ENCODE peak calls at places on chromosomes 11 and 22, in five cellular contexts. One of them, this sample, is unnamed.

GRCh38 chr22:22752556-22753477 is 108.4 kb downstream of the GGTLC2 start:
- DNase-seq in neural crest cell: no peak
- DNase-seq in MM.1S: peak
- DNase-seq in choroid plexus epithelial cell: peak
- DNase-seq in suprapubic skin: peak
- DNase-seq in this sample: no peak

GRCh38 chr11:66892926-66893325 is 36.1 kb downstream of the LRFN4 start:
- DNase-seq in neural crest cell: no peak
- DNase-seq in MM.1S: no peak
- DNase-seq in choroid plexus epithelial cell: no peak
- DNase-seq in suprapubic skin: no peak
- DNase-seq in this sample: no peak

GRCh38 chr11:128686045-128686741 is 7.7 kb upstream of the FLI1 start:
- DNase-seq in neural crest cell: no peak
- DNase-seq in MM.1S: no peak
- DNase-seq in choroid plexus epithelial cell: no peak
- DNase-seq in suprapubic skin: no peak
- DNase-seq in this sample: no peak

GRCh38 chr11:78767409-78767932 is 192.8 kb upstream of the NARS2 start:
- DNase-seq in neural crest cell: no peak
- DNase-seq in MM.1S: no peak
- DNase-seq in choroid plexus epithelial cell: no peak
- DNase-seq in suprapubic skin: no peak
- DNase-seq in this sample: no peak

GRCh38 chr11:33457948-33458347 is 200.8 kb downstream of the HIPK3 start:
- DNase-seq in neural crest cell: no peak
- DNase-seq in MM.1S: no peak
- DNase-seq in choroid plexus epithelial cell: no peak
- DNase-seq in suprapubic skin: no peak
- DNase-seq in this sample: no peak

GRCh38 chr11:27315816-27316215 is 47.2 kb downstream of the CCDC34 start:
- DNase-seq in neural crest cell: no peak
- DNase-seq in MM.1S: no peak
- DNase-seq in choroid plexus epithelial cell: no peak
- DNase-seq in suprapubic skin: no peak
- DNase-seq in this sample: no peak

GRCh38 chr22:21937041-21937820 is 15.4 kb downstream of the PPM1F start:
- DNase-seq in neural crest cell: no peak
- DNase-seq in MM.1S: no peak
- DNase-seq in choroid plexus epithelial cell: no peak
- DNase-seq in suprapubic skin: peak
- DNase-seq in this sample: peak

GRCh38 chr11:75541301-75541929 is 15.7 kb upstream of the GDPD5 start:
- DNase-seq in neural crest cell: no peak
- DNase-seq in MM.1S: no peak
- DNase-seq in choroid plexus epithelial cell: no peak
- DNase-seq in suprapubic skin: no peak
- DNase-seq in this sample: no peak

GRCh38 chr11:102974552-102975280 is 19.2 kb upstream of the MMP13 start:
- DNase-seq in neural crest cell: no peak
- DNase-seq in MM.1S: no peak
- DNase-seq in choroid plexus epithelial cell: peak
- DNase-seq in suprapubic skin: no peak
- DNase-seq in this sample: peak

GRCh38 chr11:77752518-77752917 is 68.0 kb downstream of the RSF1 start:
- DNase-seq in neural crest cell: no peak
- DNase-seq in MM.1S: no peak
- DNase-seq in choroid plexus epithelial cell: peak
- DNase-seq in suprapubic skin: no peak
- DNase-seq in this sample: no peak

GRCh38 chr11:100753144-100753543 is 66.1 kb downstream of the ARHGAP42 start:
- DNase-seq in neural crest cell: no peak
- DNase-seq in MM.1S: no peak
- DNase-seq in choroid plexus epithelial cell: no peak
- DNase-seq in suprapubic skin: no peak
- DNase-seq in this sample: peak

GRCh38 chr11:2998073-2998850 is 6.1 kb upstream of the NAP1L4 start:
- DNase-seq in neural crest cell: no peak
- DNase-seq in MM.1S: no peak
- DNase-seq in choroid plexus epithelial cell: no peak
- DNase-seq in suprapubic skin: peak
- DNase-seq in this sample: no peak

GRCh38 chr11:15810581-15810980 is 545.8 kb downstream of the SOX6 start:
- DNase-seq in neural crest cell: no peak
- DNase-seq in MM.1S: no peak
- DNase-seq in choroid plexus epithelial cell: no peak
- DNase-seq in suprapubic skin: no peak
- DNase-seq in this sample: no peak

GRCh38 chr11:74418509-74418895 is 20.3 kb upstream of the PGM2L1 start:
- DNase-seq in neural crest cell: no peak
- DNase-seq in MM.1S: no peak
- DNase-seq in choroid plexus epithelial cell: peak
- DNase-seq in suprapubic skin: no peak
- DNase-seq in this sample: no peak

GRCh38 chr11:853682-854448 is 11.2 kb downstream of the TSPAN4 start:
- DNase-seq in neural crest cell: no peak
- DNase-seq in MM.1S: no peak
- DNase-seq in choroid plexus epithelial cell: no peak
- DNase-seq in suprapubic skin: no peak
- DNase-seq in this sample: no peak

GRCh38 chr11:57321996-57322880 is 2.5 kb downstream of the TNKS1BP1 start:
- DNase-seq in neural crest cell: peak
- DNase-seq in MM.1S: no peak
- DNase-seq in choroid plexus epithelial cell: peak
- DNase-seq in suprapubic skin: peak
- DNase-seq in this sample: peak

GRCh38 chr22:28600546-28601143 is 79.0 kb downstream of the TTC28 start:
- DNase-seq in neural crest cell: no peak
- DNase-seq in MM.1S: peak
- DNase-seq in choroid plexus epithelial cell: peak
- DNase-seq in suprapubic skin: no peak
- DNase-seq in this sample: peak
- TF ChIP-seq CTCF in neural crest cell: peak
- TF ChIP-seq CTCF in MM.1S: peak
- TF ChIP-seq CTCF in choroid plexus epithelial cell: peak
- TF ChIP-seq CTCF in suprapubic skin: peak
- TF ChIP-seq CTCF in this sample: peak

GRCh38 chr22:19827341-19828034 is 27.2 kb downstream of the GNB1L start:
- DNase-seq in neural crest cell: no peak
- DNase-seq in MM.1S: no peak
- DNase-seq in choroid plexus epithelial cell: peak
- DNase-seq in suprapubic skin: no peak
- DNase-seq in this sample: no peak
- TF ChIP-seq CTCF in neural crest cell: no peak
- TF ChIP-seq CTCF in MM.1S: no peak
- TF ChIP-seq CTCF in choroid plexus epithelial cell: no peak
- TF ChIP-seq CTCF in suprapubic skin: no peak
- TF ChIP-seq CTCF in this sample: no peak

GRCh38 chr11:34600339-34601084 is 20.4 kb upstream of the EHF start:
- DNase-seq in neural crest cell: no peak
- DNase-seq in MM.1S: no peak
- DNase-seq in choroid plexus epithelial cell: no peak
- DNase-seq in suprapubic skin: no peak
- DNase-seq in this sample: peak
- TF ChIP-seq CTCF in neural crest cell: no peak
- TF ChIP-seq CTCF in MM.1S: no peak
- TF ChIP-seq CTCF in choroid plexus epithelial cell: no peak
- TF ChIP-seq CTCF in suprapubic skin: no peak
- TF ChIP-seq CTCF in this sample: no peak

GRCh38 chr22:49922484-49922883 is 4.0 kb downstream of the CRELD2 start:
- DNase-seq in neural crest cell: no peak
- DNase-seq in MM.1S: no peak
- DNase-seq in choroid plexus epithelial cell: no peak
- DNase-seq in suprapubic skin: no peak
- DNase-seq in this sample: no peak

GRCh38 chr22:49922926-49923325 is 4.5 kb downstream of the CRELD2 start:
- DNase-seq in neural crest cell: no peak
- DNase-seq in MM.1S: no peak
- DNase-seq in choroid plexus epithelial cell: no peak
- DNase-seq in suprapubic skin: no peak
- DNase-seq in this sample: no peak

GRCh38 chr22:49924113-49924833 is 5.8 kb downstream of the CRELD2 start:
- DNase-seq in neural crest cell: no peak
- DNase-seq in MM.1S: no peak
- DNase-seq in choroid plexus epithelial cell: no peak
- DNase-seq in suprapubic skin: no peak
- DNase-seq in this sample: no peak

GRCh38 chr22:49921508-49922278 is 3.3 kb downstream of the CRELD2 start:
- DNase-seq in neural crest cell: no peak
- DNase-seq in MM.1S: no peak
- DNase-seq in choroid plexus epithelial cell: no peak
- DNase-seq in suprapubic skin: no peak
- DNase-seq in this sample: no peak

GRCh38 chr22:49923445-49923844 is 5.0 kb downstream of the CRELD2 start:
- DNase-seq in neural crest cell: no peak
- DNase-seq in MM.1S: no peak
- DNase-seq in choroid plexus epithelial cell: no peak
- DNase-seq in suprapubic skin: no peak
- DNase-seq in this sample: no peak
- TF ChIP-seq CTCF in neural crest cell: no peak
- TF ChIP-seq CTCF in MM.1S: no peak
- TF ChIP-seq CTCF in choroid plexus epithelial cell: peak
- TF ChIP-seq CTCF in suprapubic skin: no peak
- TF ChIP-seq CTCF in this sample: no peak

GRCh38 chr22:26674211-26675190 is 17.1 kb downstream of the MIAT start:
- DNase-seq in neural crest cell: no peak
- DNase-seq in MM.1S: no peak
- DNase-seq in choroid plexus epithelial cell: no peak
- DNase-seq in suprapubic skin: no peak
- DNase-seq in this sample: no peak
- TF ChIP-seq CTCF in neural crest cell: no peak
- TF ChIP-seq CTCF in MM.1S: peak
- TF ChIP-seq CTCF in choroid plexus epithelial cell: no peak
- TF ChIP-seq CTCF in suprapubic skin: no peak
- TF ChIP-seq CTCF in this sample: no peak

DNA sequence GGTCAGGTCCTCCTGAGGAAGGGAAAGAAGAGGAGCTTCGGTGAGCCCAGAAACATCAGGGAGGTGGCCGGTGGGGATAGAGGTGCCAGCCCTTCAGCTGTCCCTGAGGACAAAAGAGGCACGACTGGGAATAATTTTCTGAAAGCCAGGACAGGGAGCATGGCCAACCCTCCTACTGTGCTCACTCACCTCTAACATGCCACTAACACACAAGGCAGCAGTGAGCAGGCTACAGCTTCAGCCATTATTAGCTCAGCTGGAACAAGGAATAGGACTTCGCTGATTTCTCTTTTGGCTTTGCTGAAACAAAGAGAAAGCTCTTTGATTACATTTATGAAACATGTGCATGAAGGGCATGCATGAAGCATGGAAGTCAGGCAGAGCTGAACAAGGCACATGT is 12.2 kb upstream of the OR10A5 start:
- DNase-seq in neural crest cell: no peak
- DNase-seq in MM.1S: no peak
- DNase-seq in choroid plexus epithelial cell: no peak
- DNase-seq in suprapubic skin: no peak
- DNase-seq in this sample: no peak
- TF ChIP-seq CTCF in neural crest cell: no peak
- TF ChIP-seq CTCF in MM.1S: no peak
- TF ChIP-seq CTCF in choroid plexus epithelial cell: no peak
- TF ChIP-seq CTCF in suprapubic skin: no peak
- TF ChIP-seq CTCF in this sample: no peak

GRCh38 chr11:46129133-46129532 is 7.9 kb upstream of the PHF21A start:
- DNase-seq in neural crest cell: no peak
- DNase-seq in MM.1S: no peak
- DNase-seq in choroid plexus epithelial cell: no peak
- DNase-seq in suprapubic skin: no peak
- DNase-seq in this sample: no peak

GRCh38 chr11:46130286-46130937 is 9.2 kb upstream of the PHF21A start:
- DNase-seq in neural crest cell: no peak
- DNase-seq in MM.1S: no peak
- DNase-seq in choroid plexus epithelial cell: no peak
- DNase-seq in suprapubic skin: no peak
- DNase-seq in this sample: no peak

GRCh38 chr11:46125284-46125683 is 4.0 kb upstream of the PHF21A start:
- DNase-seq in neural crest cell: no peak
- DNase-seq in MM.1S: no peak
- DNase-seq in choroid plexus epithelial cell: no peak
- DNase-seq in suprapubic skin: no peak
- DNase-seq in this sample: no peak

GRCh38 chr11:46122955-46123354 is 1.7 kb upstream of the PHF21A start:
- DNase-seq in neural crest cell: no peak
- DNase-seq in MM.1S: no peak
- DNase-seq in choroid plexus epithelial cell: peak
- DNase-seq in suprapubic skin: no peak
- DNase-seq in this sample: no peak

GRCh38 chr11:46127150-46127638 is 5.9 kb upstream of the PHF21A start:
- DNase-seq in neural crest cell: no peak
- DNase-seq in MM.1S: peak
- DNase-seq in choroid plexus epithelial cell: peak
- DNase-seq in suprapubic skin: no peak
- DNase-seq in this sample: peak
- TF ChIP-seq CTCF in neural crest cell: peak
- TF ChIP-seq CTCF in MM.1S: peak
- TF ChIP-seq CTCF in choroid plexus epithelial cell: peak
- TF ChIP-seq CTCF in suprapubic skin: no peak
- TF ChIP-seq CTCF in this sample: peak